ENCODE peak calls at places on chromosomes 16 and 17, in nine cellular contexts. One of them, this sample, is unnamed.

GRCh38 chr16:58120216-58120615 is 9.0 kb downstream of the CFAP20 start:
- DNase-seq in tibial artery: no peak
- DNase-seq in tibial nerve: no peak
- DNase-seq in Peyer's patch: no peak
- DNase-seq in GM23338: no peak
- DNase-seq in astrocyte of the spinal cord: no peak
- DNase-seq in lower leg skin: no peak
- DNase-seq in PC-3: no peak
- DNase-seq in heart left ventricle: no peak
- DNase-seq in this sample: no peak

GRCh38 chr16:69055003-69055402 is 50.5 kb upstream of the HAS3 start:
- DNase-seq in tibial artery: no peak
- DNase-seq in tibial nerve: no peak
- DNase-seq in Peyer's patch: no peak
- DNase-seq in GM23338: no peak
- DNase-seq in astrocyte of the spinal cord: peak; percentile 22
- DNase-seq in lower leg skin: no peak
- DNase-seq in PC-3: no peak
- DNase-seq in heart left ventricle: no peak
- DNase-seq in this sample: no peak

GRCh38 chr17:67725232-67726206 is 7.8 kb downstream of the NOL11 start:
- DNase-seq in tibial artery: no peak
- DNase-seq in tibial nerve: no peak
- DNase-seq in Peyer's patch: no peak
- DNase-seq in GM23338: no peak
- DNase-seq in astrocyte of the spinal cord: no peak
- DNase-seq in lower leg skin: no peak
- DNase-seq in PC-3: no peak
- DNase-seq in heart left ventricle: no peak
- DNase-seq in this sample: no peak

GRCh38 chr17:7867881-7868329 is 10.1 kb downstream of the CYB5D1 start:
- DNase-seq in tibial artery: no peak
- DNase-seq in tibial nerve: no peak
- DNase-seq in Peyer's patch: no peak
- DNase-seq in GM23338: no peak
- DNase-seq in astrocyte of the spinal cord: no peak
- DNase-seq in lower leg skin: no peak
- DNase-seq in PC-3: no peak
- DNase-seq in heart left ventricle: no peak
- DNase-seq in this sample: no peak

GRCh38 chr17:78315355-78316114 is 44.3 kb downstream of the SOCS3 start:
- DNase-seq in tibial artery: peak; percentile 91
- DNase-seq in tibial nerve: peak; percentile 76
- DNase-seq in Peyer's patch: peak; percentile 76
- DNase-seq in GM23338: peak; percentile 35
- DNase-seq in astrocyte of the spinal cord: peak; percentile 98
- DNase-seq in lower leg skin: peak; percentile 87
- DNase-seq in PC-3: peak; percentile 99
- DNase-seq in heart left ventricle: peak; percentile 89
- DNase-seq in this sample: peak; percentile 87

GRCh38 chr16:69417537-69418199 is 6.8 kb upstream of the CYB5B start:
- DNase-seq in tibial artery: no peak
- DNase-seq in tibial nerve: no peak
- DNase-seq in Peyer's patch: no peak
- DNase-seq in GM23338: peak; percentile 64
- DNase-seq in astrocyte of the spinal cord: peak; percentile 13
- DNase-seq in lower leg skin: no peak
- DNase-seq in PC-3: peak; percentile 70
- DNase-seq in heart left ventricle: no peak
- DNase-seq in this sample: no peak

GRCh38 chr17:4498461-4499397 is at the start of gene SPNS2:
- DNase-seq in tibial artery: peak; percentile 78
- DNase-seq in tibial nerve: no peak
- DNase-seq in Peyer's patch: peak; percentile 85
- DNase-seq in GM23338: peak; percentile 88
- DNase-seq in astrocyte of the spinal cord: no peak
- DNase-seq in lower leg skin: no peak
- DNase-seq in PC-3: peak; percentile 48
- DNase-seq in heart left ventricle: peak; percentile 70
- DNase-seq in this sample: peak; percentile 79

GRCh38 chr16:56231-56927 is 2.8 kb downstream of the SNRNP25 start:
- DNase-seq in tibial artery: peak; percentile 68
- DNase-seq in tibial nerve: no peak
- DNase-seq in Peyer's patch: no peak
- DNase-seq in GM23338: no peak
- DNase-seq in astrocyte of the spinal cord: no peak
- DNase-seq in lower leg skin: no peak
- DNase-seq in PC-3: no peak
- DNase-seq in heart left ventricle: no peak
- DNase-seq in this sample: no peak

GRCh38 chr17:75266315-75267145 is 4.5 kb downstream of the MIF4GD start:
- DNase-seq in tibial artery: no peak
- DNase-seq in tibial nerve: no peak
- DNase-seq in Peyer's patch: no peak
- DNase-seq in GM23338: no peak
- DNase-seq in astrocyte of the spinal cord: no peak
- DNase-seq in lower leg skin: no peak
- DNase-seq in PC-3: no peak
- DNase-seq in heart left ventricle: no peak
- DNase-seq in this sample: no peak

GRCh38 chr17:45121055-45121454 is 11.3 kb downstream of the PLCD3 start:
- DNase-seq in tibial artery: no peak
- DNase-seq in tibial nerve: no peak
- DNase-seq in Peyer's patch: no peak
- DNase-seq in GM23338: peak; percentile 80
- DNase-seq in astrocyte of the spinal cord: no peak
- DNase-seq in lower leg skin: no peak
- DNase-seq in PC-3: no peak
- DNase-seq in heart left ventricle: no peak
- DNase-seq in this sample: no peak

GRCh38 chr16:76346210-76346609 is 69.0 kb downstream of the CNTNAP4 start:
- DNase-seq in tibial artery: no peak
- DNase-seq in tibial nerve: no peak
- DNase-seq in Peyer's patch: no peak
- DNase-seq in GM23338: no peak
- DNase-seq in astrocyte of the spinal cord: no peak
- DNase-seq in lower leg skin: no peak
- DNase-seq in PC-3: no peak
- DNase-seq in heart left ventricle: no peak
- DNase-seq in this sample: no peak

GRCh38 chr16:88335150-88335685 is 47.5 kb upstream of the ZNF469 start:
- DNase-seq in tibial artery: no peak
- DNase-seq in tibial nerve: no peak
- DNase-seq in Peyer's patch: no peak
- DNase-seq in GM23338: no peak
- DNase-seq in astrocyte of the spinal cord: no peak
- DNase-seq in lower leg skin: no peak
- DNase-seq in PC-3: no peak
- DNase-seq in heart left ventricle: no peak
- DNase-seq in this sample: no peak

GRCh38 chr16:16067127-16067526 is 117.7 kb downstream of the ABCC1 start:
- DNase-seq in tibial artery: peak; percentile 88
- DNase-seq in tibial nerve: no peak
- DNase-seq in Peyer's patch: no peak
- DNase-seq in GM23338: no peak
- DNase-seq in astrocyte of the spinal cord: peak; percentile 16
- DNase-seq in lower leg skin: no peak
- DNase-seq in PC-3: no peak
- DNase-seq in heart left ventricle: peak; percentile 61
- DNase-seq in this sample: no peak

GRCh38 chr17:10727192-10727591 is 2.6 kb downstream of the TMEM220 start:
- DNase-seq in tibial artery: no peak
- DNase-seq in tibial nerve: no peak
- DNase-seq in Peyer's patch: no peak
- DNase-seq in GM23338: no peak
- DNase-seq in astrocyte of the spinal cord: no peak
- DNase-seq in lower leg skin: no peak
- DNase-seq in PC-3: peak; percentile 2
- DNase-seq in heart left ventricle: no peak
- DNase-seq in this sample: no peak

GRCh38 chr17:75295220-75296158 is 6.3 kb upstream of the SLC25A19 start:
- DNase-seq in tibial artery: no peak
- DNase-seq in tibial nerve: no peak
- DNase-seq in Peyer's patch: no peak
- DNase-seq in GM23338: no peak
- DNase-seq in astrocyte of the spinal cord: no peak
- DNase-seq in lower leg skin: no peak
- DNase-seq in PC-3: no peak
- DNase-seq in heart left ventricle: no peak
- DNase-seq in this sample: no peak

GRCh38 chr17:11935734-11936406 is 61.4 kb downstream of the ZNF18 start:
- DNase-seq in tibial artery: no peak
- DNase-seq in tibial nerve: no peak
- DNase-seq in Peyer's patch: no peak
- DNase-seq in GM23338: peak; percentile 80
- DNase-seq in astrocyte of the spinal cord: peak; percentile 46
- DNase-seq in lower leg skin: no peak
- DNase-seq in PC-3: peak; percentile 92
- DNase-seq in heart left ventricle: peak; percentile 31
- DNase-seq in this sample: peak; percentile 46

GRCh38 chr16:14325921-14326401 is 254.8 kb downstream of the MRTFB start:
- DNase-seq in tibial artery: no peak
- DNase-seq in tibial nerve: no peak
- DNase-seq in Peyer's patch: no peak
- DNase-seq in GM23338: no peak
- DNase-seq in astrocyte of the spinal cord: no peak
- DNase-seq in lower leg skin: no peak
- DNase-seq in PC-3: no peak
- DNase-seq in heart left ventricle: no peak
- DNase-seq in this sample: no peak

GRCh38 chr17:4748687-4749086 is 9.0 kb upstream of the CXCL16 start:
- DNase-seq in tibial artery: no peak
- DNase-seq in tibial nerve: no peak
- DNase-seq in Peyer's patch: no peak
- DNase-seq in GM23338: no peak
- DNase-seq in astrocyte of the spinal cord: no peak
- DNase-seq in lower leg skin: no peak
- DNase-seq in PC-3: no peak
- DNase-seq in heart left ventricle: no peak
- DNase-seq in this sample: no peak

GRCh38 chr17:47324224-47325020 is 667 bp downstream of the EFCAB13 start:
- DNase-seq in tibial artery: peak; percentile 82
- DNase-seq in tibial nerve: peak; percentile 46
- DNase-seq in Peyer's patch: peak; percentile 71
- DNase-seq in GM23338: peak; percentile 79
- DNase-seq in astrocyte of the spinal cord: peak; percentile 50
- DNase-seq in lower leg skin: peak; percentile 52
- DNase-seq in PC-3: peak; percentile 49
- DNase-seq in heart left ventricle: peak; percentile 45
- DNase-seq in this sample: peak; percentile 81

GRCh38 chr17:50556803-50557202 is 3.7 kb upstream of the CACNA1G start:
- DNase-seq in tibial artery: no peak
- DNase-seq in tibial nerve: no peak
- DNase-seq in Peyer's patch: no peak
- DNase-seq in GM23338: no peak
- DNase-seq in astrocyte of the spinal cord: no peak
- DNase-seq in lower leg skin: no peak
- DNase-seq in PC-3: no peak
- DNase-seq in heart left ventricle: peak; percentile 64
- DNase-seq in this sample: no peak

GRCh38 chr17:40219073-40219860 is at the start of gene WIPF2:
- DNase-seq in tibial artery: peak; percentile 98
- DNase-seq in tibial nerve: peak; percentile 91
- DNase-seq in Peyer's patch: peak; percentile 97
- DNase-seq in GM23338: peak; percentile 99
- DNase-seq in astrocyte of the spinal cord: peak; percentile 97
- DNase-seq in lower leg skin: peak; percentile 96
- DNase-seq in PC-3: peak; percentile 92
- DNase-seq in heart left ventricle: peak; percentile 97
- DNase-seq in this sample: peak; percentile 100
- TF ChIP-seq CTCF in tibial artery: peak; percentile 79
- TF ChIP-seq CTCF in tibial nerve: peak; percentile 78
- TF ChIP-seq CTCF in Peyer's patch: peak; percentile 90
- TF ChIP-seq CTCF in GM23338: peak; percentile 66
- TF ChIP-seq CTCF in astrocyte of the spinal cord: peak; percentile 74
- TF ChIP-seq CTCF in lower leg skin: no peak
- TF ChIP-seq CTCF in PC-3: peak; percentile 33
- TF ChIP-seq CTCF in heart left ventricle: peak; percentile 88
- TF ChIP-seq CTCF in this sample: no peak

DNA sequence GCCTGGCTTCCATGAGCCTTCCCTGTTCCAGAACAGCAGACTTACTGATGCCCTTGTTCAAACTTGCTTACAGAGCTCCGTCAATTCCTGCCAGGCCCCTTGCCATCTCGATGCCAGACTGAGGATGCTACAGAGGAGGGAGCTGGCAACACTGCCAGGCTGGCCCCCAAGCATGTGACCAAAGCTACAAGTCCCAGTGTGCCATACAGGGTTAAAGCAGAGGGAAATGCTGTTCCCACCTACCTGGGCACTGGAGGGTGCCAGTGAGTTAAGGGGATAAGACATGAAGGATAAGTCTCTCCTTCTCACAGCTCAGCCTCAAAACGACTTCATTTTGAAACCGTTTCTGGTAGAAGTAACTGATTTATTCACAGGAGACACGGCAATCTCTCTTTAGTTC is 33.5 kb upstream of the SREBF1 start:
- DNase-seq in tibial artery: no peak
- DNase-seq in tibial nerve: no peak
- DNase-seq in Peyer's patch: no peak
- DNase-seq in GM23338: peak; percentile 36
- DNase-seq in astrocyte of the spinal cord: no peak
- DNase-seq in lower leg skin: no peak
- DNase-seq in PC-3: peak; percentile 31
- DNase-seq in heart left ventricle: no peak
- DNase-seq in this sample: no peak
- TF ChIP-seq CTCF in tibial artery: no peak
- TF ChIP-seq CTCF in tibial nerve: no peak
- TF ChIP-seq CTCF in Peyer's patch: no peak
- TF ChIP-seq CTCF in GM23338: peak; percentile 39
- TF ChIP-seq CTCF in astrocyte of the spinal cord: no peak
- TF ChIP-seq CTCF in lower leg skin: no peak
- TF ChIP-seq CTCF in PC-3: peak; percentile 34
- TF ChIP-seq CTCF in heart left ventricle: no peak
- TF ChIP-seq CTCF in this sample: no peak

DNA sequence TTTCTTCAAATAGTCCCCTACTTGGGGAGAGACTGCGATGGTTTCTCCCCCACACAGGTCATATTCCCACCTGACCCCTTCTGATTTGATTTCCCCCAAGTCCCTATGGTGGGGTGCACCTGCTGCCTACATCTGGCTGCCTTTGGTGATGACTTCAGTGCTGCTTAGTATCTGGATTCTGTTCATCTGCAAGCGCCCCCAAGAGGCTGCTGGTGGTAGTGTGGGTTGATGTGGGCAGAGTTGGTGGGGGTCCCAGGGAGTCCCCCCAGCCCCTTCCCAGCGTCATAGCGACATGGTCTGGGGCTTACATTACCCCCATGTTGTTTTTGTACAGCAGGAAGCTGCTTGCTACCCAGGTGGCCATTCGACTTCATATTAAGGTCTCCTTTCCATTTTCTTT is 99.2 kb downstream of the NTN1 start:
- DNase-seq in tibial artery: peak; percentile 61
- DNase-seq in tibial nerve: no peak
- DNase-seq in Peyer's patch: no peak
- DNase-seq in GM23338: peak; percentile 54
- DNase-seq in astrocyte of the spinal cord: no peak
- DNase-seq in lower leg skin: no peak
- DNase-seq in PC-3: no peak
- DNase-seq in heart left ventricle: no peak
- DNase-seq in this sample: no peak
- TF ChIP-seq CTCF in tibial artery: peak; percentile 17
- TF ChIP-seq CTCF in tibial nerve: peak; percentile 30
- TF ChIP-seq CTCF in Peyer's patch: no peak
- TF ChIP-seq CTCF in GM23338: peak; percentile 58
- TF ChIP-seq CTCF in astrocyte of the spinal cord: no peak
- TF ChIP-seq CTCF in lower leg skin: no peak
- TF ChIP-seq CTCF in PC-3: peak; percentile 54
- TF ChIP-seq CTCF in heart left ventricle: no peak
- TF ChIP-seq CTCF in this sample: no peak

GRCh38 chr16:21984062-21984461 is 16.9 kb downstream of the PDZD9 start:
- DNase-seq in tibial artery: no peak
- DNase-seq in tibial nerve: no peak
- DNase-seq in Peyer's patch: no peak
- DNase-seq in GM23338: no peak
- DNase-seq in astrocyte of the spinal cord: no peak
- DNase-seq in lower leg skin: no peak
- DNase-seq in PC-3: no peak
- DNase-seq in heart left ventricle: no peak
- DNase-seq in this sample: no peak
- TF ChIP-seq CTCF in tibial artery: no peak
- TF ChIP-seq CTCF in tibial nerve: no peak
- TF ChIP-seq CTCF in Peyer's patch: no peak
- TF ChIP-seq CTCF in GM23338: no peak
- TF ChIP-seq CTCF in astrocyte of the spinal cord: no peak
- TF ChIP-seq CTCF in lower leg skin: no peak
- TF ChIP-seq CTCF in PC-3: no peak
- TF ChIP-seq CTCF in heart left ventricle: no peak
- TF ChIP-seq CTCF in this sample: no peak